ENCODE peak calls at places on chromosomes 2 and 18, in eight cellular contexts. Y is GM13976; W is stimulated activated CD8-positive, alpha-beta memory T cell treated with anti-CD3 and anti-CD28 coated beads, Interleukin-4, amount 100 ng/mL, for 1 hour; G is left ventricle myocardium superior; F is T-helper 2 cell; J is HFFc6; P is occipital lobe; Z is M059J. B is an unnamed sample.

GRCh38 chr2:100856732-100857131 is 36.8 kb downstream of the NPAS2 start:
- DNase-seq in Y (no peak), W (no peak), J (no peak), G (no peak), P (no peak), F (no peak), Z (no peak), B (no peak)

GRCh38 chr2:169362346-169363026 is at the start of gene LRP2:
- DNase-seq in W (no peak), P (peak; percentile 13), G (peak; percentile 24), Z (no peak), Y (peak; percentile 45), F (no peak), J (no peak), B (peak; percentile 3)

GRCh38 chr2:157825885-157826284 is 50.2 kb downstream of the ACVR1 start:
- DNase-seq in G (no peak), P (no peak), J (peak; percentile 42), W (no peak), Z (no peak), Y (no peak), F (no peak), B (no peak)

GRCh38 chr18:26419746-26420145 is 128.6 kb downstream of the KCTD1 start:
- DNase-seq in Z (peak; percentile 30), W (no peak), P (no peak), G (no peak), J (no peak), F (no peak), Y (no peak), B (no peak)

GRCh38 chr2:153871231-153872221 is at the start of gene GALNT13:
- DNase-seq in Y (peak; percentile 7), J (no peak), P (peak; percentile 87), G (peak; percentile 58), F (no peak), Z (peak; percentile 2), W (no peak), B (no peak)

GRCh38 chr2:102029405-102029804 is 37.6 kb downstream of the IL1R2 start:
- DNase-seq in W (no peak), P (no peak), G (no peak), F (no peak), Y (no peak), Z (no peak), J (peak; percentile 11), B (no peak)

GRCh38 chr2:181426687-181427086 is 30.5 kb upstream of the ITGA4 start:
- DNase-seq in Z (no peak), Y (no peak), J (no peak), F (no peak), W (no peak), P (no peak), G (no peak), B (no peak)

GRCh38 chr18:32612651-32613050 is 142.0 kb upstream of the GAREM1 start:
- DNase-seq in F (no peak), Z (no peak), P (no peak), J (no peak), Y (no peak), W (no peak), G (no peak), B (no peak)

GRCh38 chr18:58615150-58616132 is 13.4 kb downstream of the ALPK2 start:
- DNase-seq in Y (peak; percentile 67), W (peak; percentile 8), J (no peak), P (no peak), F (peak; percentile 48), G (no peak), Z (peak; percentile 71), B (peak; percentile 91)

GRCh38 chr2:3396920-3397559 is 17.5 kb downstream of the TRAPPC12 start:
- DNase-seq in W (no peak), Z (no peak), Y (no peak), P (no peak), F (no peak), J (no peak), G (no peak), B (no peak)

GRCh38 chr2:221502270-221502973 is 69.7 kb downstream of the EPHA4 start:
- DNase-seq in W (no peak), P (no peak), Y (no peak), G (no peak), Z (peak; percentile 76), J (peak; percentile 48), F (no peak), B (no peak)

GRCh38 chr18:51137891-51138290 is 59.6 kb downstream of the MEX3C start:
- DNase-seq in P (no peak), J (no peak), Y (no peak), W (no peak), Z (peak; percentile 62), G (no peak), F (no peak), B (no peak)

GRCh38 chr2:165573534-165574461 is 104.3 kb downstream of the CSRNP3 start:
- DNase-seq in Z (peak; percentile 42), G (peak; percentile 49), P (peak; percentile 61), F (no peak), W (no peak), J (no peak), Y (no peak), B (no peak)

GRCh38 chr2:216081-216480 is 47.8 kb downstream of the SH3YL1 start:
- DNase-seq in Z (no peak), J (no peak), G (no peak), F (no peak), Y (no peak), W (no peak), P (no peak), B (no peak)

GRCh38 chr18:78727057-78727739 is 252.4 kb upstream of the SALL3 start:
- DNase-seq in G (no peak), F (no peak), W (no peak), J (no peak), Z (no peak), P (no peak), Y (no peak), B (no peak)

GRCh38 chr2:16408331-16409005 is 257.2 kb downstream of the CYRIA start:
- DNase-seq in J (no peak), Z (no peak), F (no peak), Y (no peak), G (no peak), P (no peak), W (no peak), B (no peak)

GRCh38 chr2:96174251-96175144 is 29.3 kb upstream of the DUSP2 start:
- DNase-seq in G (peak; percentile 83), J (peak; percentile 45), F (peak; percentile 68), W (peak; percentile 66), Z (peak; percentile 73), Y (peak; percentile 80), P (peak; percentile 54), B (peak; percentile 85)

GRCh38 chr18:49640741-49641140 is 78.9 kb downstream of the LIPG start:
- DNase-seq in F (no peak), Y (no peak), W (no peak), G (no peak), J (no peak), P (no peak), Z (no peak), B (no peak)